ENCODE peak calls at places on chromosomes 12 and 14, in five cellular contexts. One of them, this sample, is unnamed.

GRCh38 chr12:67515679-67516363 is 132.7 kb upstream of the DYRK2 start:
- DNase-seq in T follicular helper cell: peak
- DNase-seq in ACHN: no peak
- DNase-seq in left cardiac atrium: no peak
- DNase-seq in uterus: no peak
- DNase-seq in this sample: no peak

GRCh38 chr12:1691123-1692007 is 495 bp downstream of the ADIPOR2 start:
- DNase-seq in ACHN: peak
- DNase-seq in uterus: no peak
- DNase-seq in left cardiac atrium: peak
- DNase-seq in T follicular helper cell: peak
- DNase-seq in this sample: peak

GRCh38 chr12:53965251-53966069 is 7.5 kb upstream of the HOXC11 start:
- DNase-seq in ACHN: no peak
- DNase-seq in uterus: peak
- DNase-seq in T follicular helper cell: no peak
- DNase-seq in left cardiac atrium: no peak
- DNase-seq in this sample: no peak

GRCh38 chr12:119397540-119397939 is 63.0 kb downstream of the CCDC60 start:
- DNase-seq in left cardiac atrium: no peak
- DNase-seq in ACHN: no peak
- DNase-seq in uterus: no peak
- DNase-seq in T follicular helper cell: no peak
- DNase-seq in this sample: no peak

GRCh38 chr12:27000962-27001361 is 13.2 kb downstream of the TM7SF3 start:
- DNase-seq in uterus: no peak
- DNase-seq in ACHN: no peak
- DNase-seq in left cardiac atrium: no peak
- DNase-seq in T follicular helper cell: no peak
- DNase-seq in this sample: no peak

GRCh38 chr12:7716391-7716790 is 5.2 kb downstream of the DPPA3 start:
- DNase-seq in left cardiac atrium: no peak
- DNase-seq in ACHN: peak
- DNase-seq in uterus: no peak
- DNase-seq in T follicular helper cell: no peak
- DNase-seq in this sample: no peak

GRCh38 chr14:74616996-74617700 is 5.1 kb upstream of the LTBP2 start:
- DNase-seq in left cardiac atrium: no peak
- DNase-seq in uterus: no peak
- DNase-seq in T follicular helper cell: no peak
- DNase-seq in ACHN: peak
- DNase-seq in this sample: no peak

GRCh38 chr14:59044707-59045106 is 143.8 kb upstream of the DAAM1 start:
- DNase-seq in uterus: no peak
- DNase-seq in ACHN: no peak
- DNase-seq in T follicular helper cell: no peak
- DNase-seq in left cardiac atrium: no peak
- DNase-seq in this sample: no peak

GRCh38 chr14:76976623-76977005 is 51.9 kb downstream of the IRF2BPL start:
- DNase-seq in left cardiac atrium: no peak
- DNase-seq in T follicular helper cell: no peak
- DNase-seq in ACHN: no peak
- DNase-seq in uterus: no peak
- DNase-seq in this sample: no peak

GRCh38 chr12:49277466-49277865 is 12.6 kb downstream of the TUBA1C start:
- DNase-seq in left cardiac atrium: no peak
- DNase-seq in T follicular helper cell: no peak
- DNase-seq in uterus: no peak
- DNase-seq in ACHN: no peak
- DNase-seq in this sample: no peak

GRCh38 chr12:2853626-2854025 is 3.2 kb downstream of the TEX52 start:
- DNase-seq in ACHN: peak
- DNase-seq in T follicular helper cell: no peak
- DNase-seq in left cardiac atrium: peak
- DNase-seq in uterus: peak
- DNase-seq in this sample: peak

GRCh38 chr14:69090187-69090789 is 62.6 kb downstream of the DCAF5 start:
- DNase-seq in left cardiac atrium: no peak
- DNase-seq in uterus: no peak
- DNase-seq in ACHN: peak
- DNase-seq in T follicular helper cell: peak
- DNase-seq in this sample: no peak

GRCh38 chr14:37150414-37150813 is 22.0 kb downstream of the SLC25A21 start:
- DNase-seq in uterus: no peak
- DNase-seq in T follicular helper cell: no peak
- DNase-seq in left cardiac atrium: no peak
- DNase-seq in ACHN: peak
- DNase-seq in this sample: no peak

GRCh38 chr12:50980545-50980944 is 28.2 kb downstream of the HIGD1C start:
- DNase-seq in ACHN: no peak
- DNase-seq in left cardiac atrium: no peak
- DNase-seq in T follicular helper cell: no peak
- DNase-seq in uterus: no peak
- DNase-seq in this sample: no peak

GRCh38 chr14:104196461-104197180 is 58.2 kb downstream of the KIF26A start:
- DNase-seq in left cardiac atrium: no peak
- DNase-seq in ACHN: no peak
- DNase-seq in T follicular helper cell: no peak
- DNase-seq in uterus: no peak
- DNase-seq in this sample: no peak

GRCh38 chr12:19737019-19737418 is 297.7 kb downstream of the AEBP2 start:
- DNase-seq in T follicular helper cell: no peak
- DNase-seq in ACHN: no peak
- DNase-seq in left cardiac atrium: no peak
- DNase-seq in uterus: no peak
- DNase-seq in this sample: no peak

GRCh38 chr14:71029236-71029781 is 122.0 kb downstream of the PCNX1 start:
- DNase-seq in ACHN: no peak
- DNase-seq in T follicular helper cell: no peak
- DNase-seq in uterus: no peak
- DNase-seq in left cardiac atrium: no peak
- DNase-seq in this sample: no peak

GRCh38 chr12:48442191-48442828 is 30.0 kb upstream of the ANP32D start:
- DNase-seq in uterus: no peak
- DNase-seq in T follicular helper cell: no peak
- DNase-seq in ACHN: no peak
- DNase-seq in left cardiac atrium: no peak
- DNase-seq in this sample: no peak

GRCh38 chr12:19712041-19712440 is 272.7 kb downstream of the AEBP2 start:
- DNase-seq in T follicular helper cell: no peak
- DNase-seq in ACHN: peak
- DNase-seq in uterus: no peak
- DNase-seq in left cardiac atrium: no peak
- DNase-seq in this sample: no peak

GRCh38 chr12:46786774-46787173 is 39.0 kb downstream of the SLC38A4 start:
- DNase-seq in uterus: no peak
- DNase-seq in ACHN: no peak
- DNase-seq in left cardiac atrium: no peak
- DNase-seq in T follicular helper cell: no peak
- DNase-seq in this sample: no peak

GRCh38 chr14:81323621-81324400 is 76.3 kb downstream of the STON2 start:
- DNase-seq in T follicular helper cell: no peak
- DNase-seq in uterus: no peak
- DNase-seq in ACHN: peak
- DNase-seq in left cardiac atrium: no peak
- DNase-seq in this sample: no peak

GRCh38 chr12:109625131-109625559 is 51.6 kb downstream of the MVK start:
- DNase-seq in T follicular helper cell: no peak
- DNase-seq in left cardiac atrium: peak
- DNase-seq in uterus: no peak
- DNase-seq in ACHN: peak
- DNase-seq in this sample: peak